ENCODE peak calls at places on chromosomes 4 and X, in six cellular contexts. One of them, this sample, is unnamed.

GRCh38 chr4:129747756-129748155 is 651.8 kb downstream of the C4orf33 start:
- DNase-seq in endothelial cell of umbilical vein: no peak
- DNase-seq in GM12878: no peak
- DNase-seq in K562: no peak
- DNase-seq in A549: no peak
- DNase-seq in HepG2: no peak
- DNase-seq in this sample: no peak

GRCh38 chr4:144202091-144202490 is 61.6 kb upstream of the GYPA start:
- DNase-seq in A549: peak
- DNase-seq in endothelial cell of umbilical vein: no peak
- DNase-seq in K562: no peak
- DNase-seq in GM12878: no peak
- DNase-seq in HepG2: no peak
- DNase-seq in this sample: no peak

GRCh38 chr4:15659768-15660394 is 4.7 kb upstream of the FBXL5 start:
- DNase-seq in HepG2: no peak
- DNase-seq in K562: no peak
- DNase-seq in A549: no peak
- DNase-seq in GM12878: no peak
- DNase-seq in endothelial cell of umbilical vein: peak
- DNase-seq in this sample: peak

GRCh38 chr4:13988347-13989265 is 361.1 kb upstream of the BOD1L1 start:
- DNase-seq in A549: peak
- DNase-seq in K562: no peak
- DNase-seq in HepG2: no peak
- DNase-seq in GM12878: no peak
- DNase-seq in endothelial cell of umbilical vein: no peak
- DNase-seq in this sample: no peak

GRCh38 chr4:82569727-82570126 is 7.9 kb upstream of the TMEM150C start:
- DNase-seq in A549: no peak
- DNase-seq in K562: no peak
- DNase-seq in endothelial cell of umbilical vein: no peak
- DNase-seq in GM12878: no peak
- DNase-seq in HepG2: no peak
- DNase-seq in this sample: no peak

GRCh38 chr4:185820119-185821028 is 8.4 kb upstream of the SORBS2 start:
- DNase-seq in endothelial cell of umbilical vein: no peak
- DNase-seq in HepG2: no peak
- DNase-seq in K562: no peak
- DNase-seq in GM12878: no peak
- DNase-seq in A549: no peak
- DNase-seq in this sample: no peak

GRCh38 chrX:23269923-23270322 is 64.7 kb upstream of the PTCHD1 start:
- DNase-seq in A549: no peak
- DNase-seq in HepG2: no peak
- DNase-seq in GM12878: no peak
- DNase-seq in K562: no peak
- DNase-seq in endothelial cell of umbilical vein: no peak
- DNase-seq in this sample: no peak

GRCh38 chr4:26000274-26000950 is 86.4 kb downstream of the SMIM20 start:
- DNase-seq in GM12878: no peak
- DNase-seq in HepG2: no peak
- DNase-seq in endothelial cell of umbilical vein: no peak
- DNase-seq in A549: no peak
- DNase-seq in K562: no peak
- DNase-seq in this sample: no peak

GRCh38 chr4:90105274-90105673 is 21.9 kb upstream of the CCSER1 start:
- DNase-seq in A549: no peak
- DNase-seq in endothelial cell of umbilical vein: no peak
- DNase-seq in HepG2: no peak
- DNase-seq in K562: no peak
- DNase-seq in GM12878: no peak
- DNase-seq in this sample: no peak

GRCh38 chr4:80184053-80184790 is 13.1 kb upstream of the PRDM8 start:
- DNase-seq in K562: no peak
- DNase-seq in endothelial cell of umbilical vein: peak
- DNase-seq in GM12878: no peak
- DNase-seq in A549: peak
- DNase-seq in HepG2: peak
- DNase-seq in this sample: peak

GRCh38 chrX:111133389-111133788 is 37.4 kb downstream of the PAK3 start:
- DNase-seq in endothelial cell of umbilical vein: no peak
- DNase-seq in HepG2: no peak
- DNase-seq in A549: no peak
- DNase-seq in K562: no peak
- DNase-seq in GM12878: no peak
- DNase-seq in this sample: no peak

GRCh38 chr4:24195976-24196736 is 306.3 kb upstream of the PPARGC1A start:
- DNase-seq in A549: no peak
- DNase-seq in GM12878: no peak
- DNase-seq in endothelial cell of umbilical vein: no peak
- DNase-seq in K562: no peak
- DNase-seq in HepG2: no peak
- DNase-seq in this sample: no peak

GRCh38 chr4:77009511-77010120 is 60.1 kb downstream of the SEPTIN11 start:
- DNase-seq in endothelial cell of umbilical vein: peak
- DNase-seq in K562: no peak
- DNase-seq in A549: no peak
- DNase-seq in HepG2: no peak
- DNase-seq in GM12878: no peak
- DNase-seq in this sample: no peak

GRCh38 chr4:35365186-35365585 is 879.1 kb downstream of the ARAP2 start:
- DNase-seq in A549: no peak
- DNase-seq in GM12878: no peak
- DNase-seq in K562: no peak
- DNase-seq in HepG2: no peak
- DNase-seq in endothelial cell of umbilical vein: no peak
- DNase-seq in this sample: no peak

GRCh38 chr4:71785957-71786356 is 2.1 kb upstream of the GC start:
- DNase-seq in A549: no peak
- DNase-seq in K562: no peak
- DNase-seq in HepG2: no peak
- DNase-seq in GM12878: no peak
- DNase-seq in endothelial cell of umbilical vein: no peak
- DNase-seq in this sample: no peak

GRCh38 chrX:41556958-41557357 is 109.8 kb downstream of the NYX start:
- DNase-seq in GM12878: no peak
- DNase-seq in HepG2: no peak
- DNase-seq in endothelial cell of umbilical vein: no peak
- DNase-seq in K562: no peak
- DNase-seq in A549: no peak
- DNase-seq in this sample: no peak

GRCh38 chrX:155745792-155746191 is 133.0 kb upstream of the TMLHE start:
- DNase-seq in K562: peak
- DNase-seq in GM12878: no peak
- DNase-seq in endothelial cell of umbilical vein: peak
- DNase-seq in HepG2: peak
- DNase-seq in A549: peak
- DNase-seq in this sample: no peak

GRCh38 chrX:75623535-75623934 is 100.7 kb upstream of the ZDHHC15 start:
- DNase-seq in HepG2: peak
- DNase-seq in K562: no peak
- DNase-seq in A549: peak
- DNase-seq in endothelial cell of umbilical vein: no peak
- DNase-seq in GM12878: no peak
- DNase-seq in this sample: peak

GRCh38 chrX:39823848-39824247 is 273.9 kb downstream of the BCOR start:
- DNase-seq in A549: no peak
- DNase-seq in K562: no peak
- DNase-seq in GM12878: no peak
- DNase-seq in HepG2: no peak
- DNase-seq in endothelial cell of umbilical vein: no peak
- DNase-seq in this sample: peak

GRCh38 chrX:55451125-55451524 is 802 bp upstream of the MAGEH1 start:
- DNase-seq in A549: no peak
- DNase-seq in K562: no peak
- DNase-seq in HepG2: no peak
- DNase-seq in GM12878: no peak
- DNase-seq in endothelial cell of umbilical vein: no peak
- DNase-seq in this sample: no peak

GRCh38 chrX:118355225-118355920 is 9.5 kb downstream of the WDR44 start:
- DNase-seq in HepG2: no peak
- DNase-seq in endothelial cell of umbilical vein: peak
- DNase-seq in A549: no peak
- DNase-seq in K562: peak
- DNase-seq in GM12878: no peak
- DNase-seq in this sample: peak

GRCh38 chrX:30659421-30659820 is 6.2 kb downstream of the GK start:
- DNase-seq in A549: peak
- DNase-seq in K562: peak
- DNase-seq in HepG2: no peak
- DNase-seq in GM12878: no peak
- DNase-seq in endothelial cell of umbilical vein: peak
- DNase-seq in this sample: peak

GRCh38 chr4:86005998-86006397 is 353.9 kb downstream of the MAPK10 start:
- DNase-seq in endothelial cell of umbilical vein: no peak
- DNase-seq in HepG2: no peak
- DNase-seq in A549: no peak
- DNase-seq in K562: no peak
- DNase-seq in GM12878: no peak
- DNase-seq in this sample: no peak

GRCh38 chr4:27008693-27009092 is 148.1 kb downstream of the STIM2 start:
- DNase-seq in A549: no peak
- DNase-seq in HepG2: no peak
- DNase-seq in endothelial cell of umbilical vein: no peak
- DNase-seq in GM12878: no peak
- DNase-seq in K562: no peak
- DNase-seq in this sample: no peak

GRCh38 chr4:21512351-21512750 is 436.2 kb downstream of the KCNIP4 start:
- DNase-seq in HepG2: no peak
- DNase-seq in GM12878: no peak
- DNase-seq in K562: no peak
- DNase-seq in A549: peak
- DNase-seq in endothelial cell of umbilical vein: peak
- DNase-seq in this sample: peak

DNA sequence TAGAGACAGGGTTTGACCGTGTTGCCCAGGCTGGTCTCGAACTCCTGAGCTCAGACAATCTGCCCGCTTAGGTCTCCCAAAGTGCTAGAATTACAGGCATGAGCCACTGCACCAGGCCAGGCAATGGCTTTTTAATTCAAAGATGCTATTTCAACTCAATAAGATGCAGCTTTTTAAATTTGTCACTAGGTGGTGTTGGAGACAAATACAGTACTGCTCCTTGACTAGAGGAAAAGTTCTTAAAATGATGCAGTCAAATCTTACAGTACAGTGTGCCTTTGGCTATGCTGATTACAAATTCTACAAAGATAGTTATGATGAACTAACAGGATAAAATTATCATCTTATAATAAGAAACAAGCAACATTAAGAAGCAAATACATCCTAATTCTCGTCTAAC is 441.1 kb downstream of the KCNIP4 start:
- DNase-seq in endothelial cell of umbilical vein: peak
- DNase-seq in A549: peak
- DNase-seq in GM12878: no peak
- DNase-seq in HepG2: peak
- DNase-seq in K562: no peak
- DNase-seq in this sample: peak
- TF ChIP-seq CTCF in endothelial cell of umbilical vein: peak
- TF ChIP-seq CTCF in A549: no peak
- TF ChIP-seq CTCF in GM12878: no peak
- TF ChIP-seq CTCF in HepG2: peak
- TF ChIP-seq CTCF in K562: no peak
- TF ChIP-seq CTCF in this sample: peak

GRCh38 chr4:18458465-18458864 is 436.9 kb upstream of the LCORL start:
- DNase-seq in HepG2: no peak
- DNase-seq in GM12878: no peak
- DNase-seq in K562: no peak
- DNase-seq in A549: no peak
- DNase-seq in endothelial cell of umbilical vein: no peak
- DNase-seq in this sample: no peak

GRCh38 chr4:18464160-18464559 is 442.6 kb upstream of the LCORL start:
- DNase-seq in HepG2: no peak
- DNase-seq in K562: no peak
- DNase-seq in GM12878: no peak
- DNase-seq in endothelial cell of umbilical vein: no peak
- DNase-seq in A549: no peak
- DNase-seq in this sample: no peak
- TF ChIP-seq MYC in HepG2: no peak
- TF ChIP-seq MYC in K562: no peak
- TF ChIP-seq MYC in GM12878: no peak
- TF ChIP-seq MYC in endothelial cell of umbilical vein: no peak
- TF ChIP-seq MYC in A549: no peak
- TF ChIP-seq MYC in this sample: no peak

DNA sequence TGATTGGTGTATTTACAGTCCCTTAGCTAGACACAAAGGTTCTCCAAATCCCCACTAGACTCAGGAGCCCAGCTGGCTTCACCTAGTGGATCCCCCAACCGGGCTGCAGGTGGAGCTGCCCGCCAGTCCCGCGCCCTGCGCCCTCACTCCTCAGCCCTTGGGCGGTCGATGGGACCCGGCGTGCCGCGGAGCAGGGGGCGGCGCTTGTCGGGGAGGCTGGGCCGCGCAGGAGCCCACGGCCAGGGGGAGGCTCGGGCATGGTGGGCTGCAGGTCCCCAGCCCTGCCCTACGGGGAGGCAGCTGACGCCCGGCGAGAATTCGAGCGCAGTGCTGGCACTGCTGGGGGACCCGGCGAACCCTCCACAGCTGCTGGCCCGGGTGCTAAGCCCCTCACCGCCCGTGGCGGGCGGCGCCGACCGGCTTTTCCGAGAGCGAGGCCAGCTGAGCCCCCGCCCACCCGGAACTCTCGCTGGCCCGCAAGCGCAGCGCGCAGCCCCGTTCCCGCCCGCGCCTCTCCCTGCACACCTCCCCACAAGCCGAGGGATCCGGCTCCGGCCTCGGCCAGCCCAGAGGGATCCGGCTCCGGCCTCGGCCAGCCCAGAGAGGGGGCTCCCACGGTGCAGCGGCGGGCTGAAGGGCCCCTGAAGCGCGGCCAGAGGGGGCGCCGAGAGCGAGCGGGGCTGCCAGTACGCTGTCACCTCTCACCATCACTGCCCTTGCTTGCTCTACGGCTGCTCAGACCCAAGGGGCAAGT is 39.4 kb downstream of the WFS1 start:
- DNase-seq in GM12878: no peak
- DNase-seq in HepG2: peak
- DNase-seq in endothelial cell of umbilical vein: peak
- DNase-seq in K562: no peak
- DNase-seq in A549: peak
- DNase-seq in this sample: no peak
- TF ChIP-seq CTCF in GM12878: no peak
- TF ChIP-seq CTCF in HepG2: peak
- TF ChIP-seq CTCF in endothelial cell of umbilical vein: no peak
- TF ChIP-seq CTCF in K562: no peak
- TF ChIP-seq CTCF in A549: no peak
- TF ChIP-seq CTCF in this sample: no peak

DNA sequence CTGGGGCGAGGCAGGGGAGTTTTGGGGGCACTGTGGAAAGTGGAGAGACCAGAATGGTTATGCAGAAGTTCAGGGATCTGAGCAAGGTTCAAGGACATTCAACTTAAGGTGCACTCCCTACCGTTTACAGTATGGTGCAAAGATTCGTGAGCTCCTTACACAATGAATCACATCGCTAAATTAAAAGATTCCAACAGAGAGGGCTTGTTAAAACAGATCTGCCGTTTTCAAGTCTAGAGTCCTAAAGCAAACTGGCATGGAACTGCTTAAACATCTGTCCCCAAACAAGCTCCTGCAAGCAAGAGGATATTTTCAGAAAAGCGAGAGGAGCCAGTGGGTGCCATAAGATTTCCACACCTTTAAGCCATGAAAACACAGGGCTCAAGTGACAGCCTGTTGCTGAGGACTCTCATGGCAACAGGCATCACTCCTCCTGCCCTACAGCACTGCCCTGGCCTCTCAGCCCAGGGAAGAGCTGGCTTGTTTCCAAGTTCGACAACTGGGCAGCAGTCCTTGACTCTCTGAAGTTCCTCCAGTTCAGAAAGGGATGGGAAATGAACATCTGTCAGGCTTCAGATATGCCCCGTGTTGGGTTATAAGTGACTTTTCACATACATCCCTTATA is 10.0 kb downstream of the FAM184B start:
- DNase-seq in GM12878: no peak
- DNase-seq in endothelial cell of umbilical vein: no peak
- DNase-seq in K562: no peak
- DNase-seq in HepG2: no peak
- DNase-seq in A549: no peak
- DNase-seq in this sample: no peak
- TF ChIP-seq MYC in GM12878: no peak
- TF ChIP-seq MYC in endothelial cell of umbilical vein: no peak
- TF ChIP-seq MYC in K562: no peak
- TF ChIP-seq MYC in HepG2: no peak
- TF ChIP-seq MYC in A549: no peak
- TF ChIP-seq MYC in this sample: no peak